ENCODE peak calls at places on chromosomes 5 and 9, in six cellular contexts. J, H, S, G, U and K are unnamed samples.

GRCh38 chr5:61423487-61424157 is 91.6 kb downstream of the ZSWIM6 start:
- DNase-seq in S (no peak), U (no peak), G (no peak), J (no peak), H (no peak), K (no peak)

GRCh38 chr5:54517174-54517511 is 416 bp upstream of the SNX18 start:
- DNase-seq in G (no peak), J (no peak), S (no peak), H (no peak), U (no peak), K (peak; percentile 12)

GRCh38 chr5:5069851-5070250 is 70.3 kb upstream of the ADAMTS16 start:
- DNase-seq in H (no peak), G (no peak), J (no peak), U (no peak), S (no peak), K (no peak)

GRCh38 chr5:332843-333242 is 11.3 kb downstream of the AHRR start:
- DNase-seq in G (no peak), U (no peak), S (no peak), J (no peak), H (no peak), K (no peak)

GRCh38 chr9:22241611-22242010 is 205.0 kb upstream of the DMRTA1 start:
- DNase-seq in J (no peak), S (no peak), U (no peak), H (no peak), G (no peak), K (no peak)

GRCh38 chr5:139806111-139806510 is 10.5 kb downstream of the PSD2 start:
- DNase-seq in G (no peak), H (no peak), U (no peak), S (no peak), J (no peak), K (no peak)

GRCh38 chr9:78567693-78568092 is 270.8 kb downstream of the PSAT1 start:
- DNase-seq in G (no peak), U (no peak), H (no peak), J (no peak), S (no peak), K (no peak)

GRCh38 chr5:128276537-128277216 is 193.1 kb downstream of the SLC12A2 start:
- DNase-seq in J (no peak), G (no peak), U (no peak), S (no peak), H (no peak), K (no peak)

GRCh38 chr5:173673295-173674170 is 57.1 kb upstream of the BOD1 start:
- DNase-seq in G (no peak), U (no peak), J (no peak), S (no peak), H (no peak), K (no peak)

GRCh38 chr5:172772112-172772906 is 1.3 kb upstream of the DUSP1 start:
- DNase-seq in G (no peak), S (peak; percentile 82), H (peak; percentile 90), U (peak; percentile 87), J (peak; percentile 97), K (peak; percentile 86)

GRCh38 chr5:38466444-38467189 is 89.8 kb downstream of the LIFR start:
- DNase-seq in J (peak; percentile 63), H (no peak), S (no peak), G (no peak), U (no peak), K (no peak)

GRCh38 chr5:17396247-17396646 is 101.8 kb upstream of the TAF11L2 start:
- DNase-seq in U (no peak), S (no peak), G (no peak), J (no peak), H (no peak), K (no peak)

GRCh38 chr5:120567066-120567465 is 103.0 kb downstream of the PRR16 start:
- DNase-seq in G (no peak), J (no peak), H (no peak), U (no peak), S (no peak), K (no peak)

GRCh38 chr9:79362100-79363081 is 209.4 kb upstream of the TLE4 start:
- DNase-seq in S (no peak), G (no peak), J (peak; percentile 82), H (no peak), U (peak; percentile 47), K (no peak)

GRCh38 chr5:17154211-17154996 is 63.0 kb upstream of the BASP1 start:
- DNase-seq in H (no peak), J (peak; percentile 72), U (no peak), G (no peak), S (no peak), K (peak; percentile 22)

GRCh38 chr9:98220911-98221310 is 28.5 kb upstream of the CORO2A start:
- DNase-seq in H (no peak), G (no peak), J (no peak), S (no peak), U (peak; percentile 32), K (no peak)

GRCh38 chr5:24749701-24750100 is 104.9 kb upstream of the CDH10 start:
- DNase-seq in G (no peak), H (no peak), U (no peak), S (no peak), J (no peak), K (no peak)

GRCh38 chr9:94108584-94108983 is 24.3 kb downstream of the PTPDC1 start:
- DNase-seq in H (no peak), S (no peak), G (no peak), J (no peak), U (peak; percentile 18), K (no peak)
- H3K27ac ChIP-seq in H (no peak overlapping the region), S (no peak overlapping the region), G (no peak overlapping the region), J (no peak overlapping the region), U (no peak overlapping the region), K (no peak overlapping the region)

GRCh38 chr5:160054831-160055230 is 45.9 kb downstream of the TTC1 start:
- DNase-seq in U (no peak), H (no peak), G (no peak), S (peak; percentile 21), J (peak; percentile 42), K (peak; percentile 22)
- TF ChIP-seq REST in U (no peak), H (no peak), G (no peak), S (no peak), J (no peak), K (no peak)

GRCh38 chr5:39623291-39623865 is 198.6 kb upstream of the DAB2 start:
- DNase-seq in J (no peak), S (no peak), H (no peak), U (no peak), G (no peak), K (no peak)
- H3K4me3 ChIP-seq in J (no peak overlapping the region), S (no peak overlapping the region), H (no peak overlapping the region), U (no peak overlapping the region), G (no peak overlapping the region), K (no peak overlapping the region)

GRCh38 chr9:37908283-37908682 is 4.4 kb upstream of the SLC25A51 start:
- DNase-seq in J (no peak), U (no peak), H (no peak), S (no peak), G (no peak), K (no peak)
- H3K27ac ChIP-seq in J (peak overlapping the region; percentile 26), U (no peak overlapping the region), H (no peak overlapping the region), S (no peak overlapping the region), G (no peak overlapping the region), K (no peak overlapping the region)

GRCh38 chr5:106849266-106849665 is 821.5 kb downstream of the EFNA5 start:
- DNase-seq in U (no peak), H (no peak), J (peak; percentile 52), S (no peak), G (no peak), K (no peak)

DNA sequence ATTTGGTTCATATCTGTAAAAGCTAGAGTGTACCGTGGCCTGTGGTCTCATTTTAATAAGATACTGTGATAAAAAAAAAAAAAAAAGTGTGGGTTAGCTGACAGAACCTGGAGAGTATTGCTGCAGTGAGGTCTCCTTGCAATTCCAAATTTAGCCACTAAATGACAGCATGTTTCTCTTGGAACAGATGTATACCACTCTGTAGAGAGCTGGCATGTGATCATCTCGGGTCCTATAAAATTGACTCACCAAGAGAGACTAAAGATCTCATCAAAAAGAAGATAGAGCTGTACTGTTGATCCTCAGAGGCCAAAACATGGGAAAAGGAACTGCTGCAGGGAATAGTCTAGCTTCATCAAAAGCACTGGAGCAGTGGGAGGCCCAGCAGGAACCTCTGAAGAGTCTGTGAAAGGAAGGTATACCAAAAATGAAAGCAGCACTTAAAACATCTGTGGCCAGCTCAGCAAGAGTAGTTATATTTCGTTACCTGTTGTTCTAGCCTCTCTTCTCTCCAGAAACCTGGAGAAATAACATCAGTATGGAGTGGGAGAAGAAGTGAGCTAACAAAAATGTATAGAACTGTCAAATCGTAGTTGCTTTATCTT is 826.8 kb downstream of the EFNA5 start:
- DNase-seq in S (no peak), J (peak; percentile 43), G (peak; percentile 13), H (no peak), U (peak; percentile 60), K (no peak)
- TF ChIP-seq REST in S (no peak), J (no peak), G (no peak), H (no peak), U (no peak), K (no peak)